ENCODE peak calls at places on chromosomes 13 and 19, in eight cellular contexts. S is PC-3; M is ovary; O is stomach; C is CD8-positive, alpha-beta T cell; N is CD8-positive, alpha-beta memory T cell; Y is fibroblast of lung; X is breast epithelium. W is an unnamed sample. For H3K4me1 and H3K27me3, the result is how much of the 10 kb centered on the place peaks cover.

GRCh38 chr13:75704194-75704941 is 68.2 kb downstream of the LMO7 start:
- DNase-seq in N (no peak), Y (peak), O (no peak), C (no peak), M (no peak), X (no peak), S (peak), W (no peak)

GRCh38 chr19:41755328-41755913 is at the start of gene CEACAM6:
- DNase-seq in C (no peak), N (no peak), X (no peak), Y (no peak), M (no peak), O (no peak), S (no peak), W (no peak)

GRCh38 chr19:40530091-40530901 is 46.4 kb upstream of the SHKBP1 start:
- DNase-seq in M (peak), S (no peak), N (peak), Y (no peak), X (no peak), C (peak), O (no peak), W (no peak)

GRCh38 chr13:50156140-50156539 is 140.9 kb downstream of the KCNRG start:
- DNase-seq in Y (peak), O (no peak), S (no peak), N (no peak), C (no peak), X (no peak), M (no peak), W (no peak)

GRCh38 chr13:44313674-44314073 is 60.0 kb upstream of the SERP2 start:
- DNase-seq in M (no peak), O (no peak), X (no peak), Y (peak), S (peak), C (no peak), N (no peak), W (no peak)

GRCh38 chr19:8355631-8356402 is 8.1 kb upstream of the ANGPTL4 start:
- DNase-seq in N (no peak), X (no peak), S (peak), Y (peak), O (no peak), M (no peak), C (no peak), W (peak)

GRCh38 chr19:46211201-46211881 is 18.2 kb upstream of the IGFL1 start:
- DNase-seq in C (no peak), Y (peak), S (peak), X (peak), M (no peak), N (no peak), O (peak), W (no peak)

GRCh38 chr13:100440756-100441421 is 147.7 kb downstream of the GGACT start:
- DNase-seq in C (no peak), N (no peak), X (no peak), O (no peak), Y (peak), S (no peak), M (no peak), W (no peak)

GRCh38 chr13:36130542-36131214 is 504 bp downstream of the DCLK1 start:
- DNase-seq in S (no peak), Y (no peak), M (peak), C (no peak), O (no peak), X (no peak), N (no peak), W (no peak)

GRCh38 chr13:109760951-109761350 is 25.4 kb downstream of the IRS2 start:
- DNase-seq in X (no peak), C (no peak), N (no peak), Y (no peak), S (no peak), M (no peak), O (no peak), W (no peak)

GRCh38 chr13:83327091-83327490 is 555.2 kb downstream of the SLITRK1 start:
- DNase-seq in S (peak), M (no peak), N (no peak), C (no peak), O (no peak), X (no peak), Y (no peak), W (no peak)

GRCh38 chr13:93244141-93244917 is 17.7 kb downstream of the GPC6 start:
- DNase-seq in M (no peak), S (no peak), X (no peak), Y (peak), O (no peak), C (no peak), N (no peak), W (no peak)

GRCh38 chr13:75870397-75870801 is 234.3 kb downstream of the LMO7 start:
- DNase-seq in O (no peak), S (peak), N (peak), X (no peak), Y (no peak), M (no peak), C (peak), W (no peak)

GRCh38 chr19:48988860-48989259 is 4.2 kb downstream of the GYS1 start:
- DNase-seq in X (no peak), N (no peak), M (no peak), Y (no peak), S (no peak), C (no peak), O (no peak), W (no peak)

GRCh38 chr13:49858183-49858856 is 65.8 kb upstream of the KPNA3 start:
- DNase-seq in C (no peak), N (no peak), M (no peak), O (no peak), Y (peak), X (no peak), S (peak), W (no peak)

GRCh38 chr19:8392017-8392591 is 1.9 kb downstream of the RAB11B start:
- DNase-seq in C (no peak), O (peak), M (no peak), X (no peak), N (no peak), Y (peak), S (no peak), W (no peak)

GRCh38 chr19:10836478-10837325 is 690 bp upstream of the TMED1 start:
- DNase-seq in N (no peak), Y (peak), C (peak), S (no peak), X (peak), M (peak), O (peak), W (no peak)

GRCh38 chr19:11881151-11881800 is 6.3 kb upstream of the ZNF69 start:
- DNase-seq in N (peak), Y (peak), X (peak), O (peak), S (peak), M (peak), C (peak), W (no peak)

GRCh38 chr13:98476538-98476966 is 100.4 kb downstream of the STK24 start:
- DNase-seq in O (peak), N (peak), S (peak), M (no peak), Y (peak), X (no peak), C (peak), W (peak)

GRCh38 chr19:53509443-53509842 is 28.5 kb upstream of the ZNF331 start:
- DNase-seq in C (no peak), N (no peak), S (no peak), M (no peak), Y (no peak), O (no peak), X (no peak), W (no peak)

GRCh38 chr19:45069056-45069455 is 7.2 kb downstream of the ZNF296 start:
- DNase-seq in C (no peak), N (no peak), Y (peak), X (peak), S (peak), O (peak), M (no peak), W (no peak)

GRCh38 chr13:33229446-33230177 is 55.9 kb downstream of the STARD13 start:
- DNase-seq in X (no peak), Y (no peak), N (no peak), O (no peak), M (no peak), C (no peak), S (no peak), W (no peak)

GRCh38 chr13:51814825-51815650 is 11.1 kb upstream of the DHRS12 start:
- DNase-seq in C (peak), Y (peak), X (no peak), N (peak), O (peak), M (no peak), S (peak), W (no peak)

GRCh38 chr19:41426952-41427646 is at the start of gene B3GNT8:
- DNase-seq in C (peak), O (peak), X (peak), M (peak), N (peak), S (no peak), Y (peak), W (peak)

GRCh38 chr19:16542894-16543498 is 759 bp upstream of the CHERP start:
- DNase-seq in X (no peak), C (no peak), O (no peak), M (no peak), S (no peak), N (no peak), Y (no peak), W (no peak)

GRCh38 chr19:903266-903797 is 9.7 kb downstream of the R3HDM4 start:
- DNase-seq in S (no peak), M (no peak), Y (peak), X (no peak), C (no peak), O (no peak), N (no peak), W (no peak)

GRCh38 chr19:35216833-35217707 is 11.5 kb downstream of the FAM187B start:
- DNase-seq in S (peak), M (no peak), Y (no peak), X (no peak), C (peak), N (peak), O (peak), W (no peak)

GRCh38 chr13:113209336-113209879 is at the start of gene CUL4A:
- DNase-seq in N (peak), C (peak), X (peak), O (peak), M (peak), S (peak), Y (peak), W (no peak)

GRCh38 chr13:89832827-89833226 is 1514.7 kb upstream of the MIR17HG start:
- DNase-seq in O (no peak), Y (no peak), S (no peak), X (no peak), M (no peak), C (no peak), N (no peak), W (no peak)

GRCh38 chr19:38958301-38958700 is 17.2 kb downstream of the FBXO17 start:
- DNase-seq in Y (no peak), S (no peak), N (no peak), M (no peak), C (no peak), O (no peak), X (no peak), W (no peak)

GRCh38 chr13:98358933-98359332 is 181.9 kb upstream of the RNF113B start:
- DNase-seq in C (no peak), X (no peak), M (no peak), S (no peak), Y (no peak), N (no peak), O (no peak), W (no peak)

GRCh38 chr13:44238011-44238421 is 135.6 kb upstream of the SERP2 start:
- DNase-seq in C (no peak), X (no peak), M (no peak), S (no peak), Y (peak), O (no peak), N (no peak), W (no peak)

GRCh38 chr13:32229443-32229842 is 85.7 kb downstream of the ZAR1L start:
- DNase-seq in C (no peak), Y (peak), O (no peak), N (no peak), S (no peak), X (no peak), M (no peak), W (no peak)

GRCh38 chr13:40190656-40191100 is 475.8 kb downstream of the FOXO1 start:
- DNase-seq in C (peak), N (peak), Y (peak), S (peak), O (peak), M (peak), X (no peak), W (peak)
- H3K4me1 ChIP-seq in C (half or more), N (half or more), Y (under half), S (under half), O (under half), M (under half), X (under half), W (under half)

GRCh38 chr19:51507209-51507608 is 5.6 kb upstream of the SIGLEC12 start:
- DNase-seq in C (no peak), X (no peak), N (no peak), S (no peak), Y (no peak), O (no peak), M (no peak), W (no peak)
- H3K27me3 ChIP-seq in C (under half), X (under half), N (under half), S (under half), Y (under half), O (under half), M (under half), W (under half)

DNA sequence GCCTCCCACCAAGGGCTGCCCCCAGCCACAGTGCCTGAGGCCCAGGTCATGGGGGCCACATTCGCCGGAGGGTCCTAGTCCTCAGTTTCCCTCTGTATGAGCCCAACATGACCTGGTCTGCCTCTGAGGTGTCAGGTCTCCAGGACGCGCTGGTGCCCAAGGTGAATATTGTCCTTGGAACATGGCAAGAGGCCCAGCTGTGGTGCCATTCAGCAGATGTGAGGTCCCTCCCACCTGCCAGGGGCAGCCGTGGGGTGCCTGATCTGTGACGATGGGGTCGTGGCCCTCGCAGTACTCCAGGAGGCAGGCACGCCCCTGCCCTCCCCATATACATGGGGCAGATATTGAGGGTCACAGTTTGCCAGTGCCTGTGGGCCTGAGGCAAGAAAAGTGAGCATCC is 151.9 kb downstream of the KDM4B start:
- DNase-seq in C (no peak), O (no peak), N (no peak), M (no peak), Y (no peak), S (no peak), X (no peak), W (no peak)
- H3K27ac ChIP-seq in C (no peak), O (no peak), N (no peak), M (no peak), Y (no peak), S (no peak), X (no peak), W (no peak)

GRCh38 chr13:84776578-84776977 is 894.3 kb upstream of the SLITRK1 start:
- DNase-seq in N (no peak), S (no peak), O (no peak), C (no peak), Y (no peak), X (no peak), M (no peak), W (no peak)
- H3K4me1 ChIP-seq in N (under half), S (under half), O (under half), C (under half), Y (under half), X (under half), M (under half), W (under half)

DNA sequence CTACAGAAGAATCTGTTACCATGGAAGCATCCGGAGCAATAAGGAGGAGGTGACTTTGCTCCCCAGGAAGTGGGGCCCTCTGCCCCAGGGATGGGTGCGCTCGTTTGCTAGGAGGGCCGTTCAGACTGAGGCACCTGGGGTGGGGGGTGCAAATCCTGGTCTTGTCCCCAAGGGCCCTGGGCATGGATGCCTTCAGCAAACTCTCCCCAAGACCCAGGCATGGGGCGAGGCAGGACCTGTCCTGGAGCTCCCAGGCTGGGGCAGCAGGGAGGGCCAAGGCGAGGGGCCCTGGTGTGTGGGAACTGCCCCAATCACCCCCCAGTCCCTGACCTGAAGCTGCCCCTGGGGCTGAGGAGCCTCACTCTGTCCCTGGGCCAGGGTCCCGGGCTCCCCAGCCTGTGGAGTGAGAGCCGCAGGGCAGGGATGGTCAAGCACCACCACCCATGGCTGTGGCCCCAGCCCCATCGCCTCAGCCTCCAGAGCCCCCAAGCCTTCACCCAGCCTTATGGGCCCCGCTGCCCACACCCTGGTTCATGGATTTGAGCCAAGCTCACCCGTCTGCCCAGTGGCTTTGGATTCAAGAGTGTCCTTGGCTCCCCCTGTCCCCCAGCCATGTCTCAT is 240.6 kb upstream of the SGCG start:
- DNase-seq in N (no peak), C (no peak), O (no peak), M (no peak), S (no peak), Y (no peak), X (no peak), W (no peak)
- H3K27me3 ChIP-seq in N (under half), C (under half), O (under half), M (under half), S (under half), Y (under half), X (under half), W (under half)

GRCh38 chr13:77337159-77337558 is 10.3 kb upstream of the MYCBP2 start:
- DNase-seq in O (no peak), Y (no peak), S (no peak), N (no peak), C (no peak), M (no peak), X (no peak), W (no peak)

GRCh38 chr13:77333521-77334083 is 6.7 kb upstream of the MYCBP2 start:
- DNase-seq in M (no peak), S (no peak), N (no peak), C (no peak), Y (no peak), X (no peak), O (no peak), W (no peak)

GRCh38 chr13:77338961-77339401 is 12.1 kb upstream of the MYCBP2 start:
- DNase-seq in X (no peak), M (no peak), C (no peak), O (no peak), N (no peak), S (no peak), Y (no peak), W (no peak)

GRCh38 chr13:77339408-77339807 is 12.5 kb upstream of the MYCBP2 start:
- DNase-seq in S (no peak), X (no peak), N (no peak), M (no peak), C (no peak), O (no peak), Y (no peak), W (no peak)

DNA sequence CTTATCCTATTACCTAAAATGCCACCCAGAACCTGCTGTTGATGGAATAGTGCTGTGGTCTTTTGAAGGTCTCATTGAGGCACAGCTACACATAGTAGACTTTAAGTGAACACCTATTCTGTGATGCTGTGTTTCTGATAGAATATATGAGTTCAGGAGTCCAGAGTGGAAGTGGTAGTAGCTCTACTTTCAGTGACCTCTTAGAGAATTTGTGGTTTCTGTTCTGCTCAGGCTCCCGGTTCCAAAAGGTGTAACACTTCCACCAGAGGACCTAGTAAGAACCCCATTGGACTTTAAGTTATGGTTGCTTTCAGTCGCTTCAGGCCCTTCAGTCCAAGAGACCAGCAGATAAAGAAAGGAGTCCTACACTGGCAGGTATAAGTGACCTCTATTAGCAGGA is 11.4 kb upstream of the MYCBP2 start:
- DNase-seq in S (no peak), N (no peak), O (no peak), X (no peak), C (no peak), M (no peak), Y (no peak), W (no peak)
- H3K27ac ChIP-seq in S (no peak), N (no peak), O (no peak), X (no peak), C (no peak), M (no peak), Y (no peak), W (no peak)

GRCh38 chr19:3380829-3381228 is 14.4 kb downstream of the NFIC start:
- DNase-seq in M (no peak), N (no peak), S (no peak), Y (no peak), X (no peak), C (no peak), O (no peak), W (no peak)
- H3K4me1 ChIP-seq in M (under half), N (under half), S (under half), Y (under half), X (under half), C (under half), O (half or more), W (under half)

DNA sequence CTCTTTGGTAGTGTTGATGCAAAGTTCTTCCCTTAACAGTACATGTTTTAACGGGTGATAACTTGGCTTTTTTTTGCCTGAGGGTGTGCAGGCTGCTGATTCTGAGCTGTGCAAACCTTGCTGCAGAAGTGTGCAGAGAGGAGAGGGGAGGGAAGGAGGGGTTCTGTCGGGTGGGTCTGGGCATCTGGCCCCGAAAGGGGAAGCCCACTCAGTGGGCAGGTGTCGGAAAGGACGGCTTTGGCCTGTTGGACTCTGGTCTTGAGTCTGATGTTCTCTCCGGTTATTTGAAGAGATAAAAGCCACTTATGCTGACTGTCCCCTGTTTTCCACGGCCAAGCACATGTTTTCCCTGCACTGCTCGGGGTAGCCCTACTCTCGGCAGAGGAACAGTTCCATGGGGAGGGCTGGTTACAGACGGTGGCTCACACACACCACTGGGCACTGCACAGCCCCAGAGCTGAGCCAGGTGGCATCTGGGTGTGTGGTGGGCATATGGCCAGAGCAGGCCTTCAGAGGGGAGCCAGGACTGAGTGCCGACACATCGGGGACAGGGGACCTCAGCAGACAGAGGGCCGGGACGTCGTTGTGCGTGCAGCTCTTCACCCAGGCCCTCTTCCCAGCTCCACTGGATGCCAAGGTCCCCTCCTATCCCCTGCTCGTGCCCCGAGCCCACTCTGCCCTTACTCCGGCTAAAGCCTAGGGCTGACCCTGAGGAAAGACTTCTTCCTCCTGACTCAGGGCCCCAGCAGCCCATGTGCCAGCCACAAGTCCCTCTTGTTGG is 93.2 kb downstream of the TEX29 start:
- DNase-seq in C (no peak), S (no peak), X (no peak), M (no peak), N (no peak), Y (no peak), O (no peak), W (no peak)
- H3K27me3 ChIP-seq in C (under half), S (half or more), X (under half), M (under half), N (under half), Y (under half), O (under half), W (under half)